ENCODE peak calls at places on chromosome 3, in four cellular contexts. One of them, this sample, is unnamed.

GRCh38 chr3:185605566-185605965 is 19.5 kb downstream of the SENP2 start:
- DNase-seq in coronary artery: no peak
- DNase-seq in AG20443: no peak
- DNase-seq in PC-3: no peak
- DNase-seq in this sample: no peak

GRCh38 chr3:42101048-42101447 is 9.9 kb downstream of the TRAK1 start:
- DNase-seq in coronary artery: no peak
- DNase-seq in AG20443: peak
- DNase-seq in PC-3: peak
- DNase-seq in this sample: peak

GRCh38 chr3:61812517-61812916 is 251.1 kb downstream of the PTPRG start:
- DNase-seq in coronary artery: no peak
- DNase-seq in AG20443: no peak
- DNase-seq in PC-3: no peak
- DNase-seq in this sample: no peak

GRCh38 chr3:189316296-189317019 is 144.7 kb downstream of the TPRG1 start:
- DNase-seq in coronary artery: no peak
- DNase-seq in AG20443: no peak
- DNase-seq in PC-3: peak
- DNase-seq in this sample: no peak

GRCh38 chr3:171357721-171358120 is 102.5 kb downstream of the TNIK start:
- DNase-seq in coronary artery: no peak
- DNase-seq in AG20443: no peak
- DNase-seq in PC-3: no peak
- DNase-seq in this sample: no peak

GRCh38 chr3:194136519-194137313 is 768 bp downstream of the HES1 start:
- DNase-seq in coronary artery: peak
- DNase-seq in AG20443: peak
- DNase-seq in PC-3: peak
- DNase-seq in this sample: peak

GRCh38 chr3:10400749-10401495 is 80.0 kb upstream of the SEC13 start:
- DNase-seq in coronary artery: no peak
- DNase-seq in AG20443: no peak
- DNase-seq in PC-3: no peak
- DNase-seq in this sample: no peak

GRCh38 chr3:127488141-127488672 is 102.3 kb downstream of the TPRA1 start:
- DNase-seq in coronary artery: no peak
- DNase-seq in AG20443: peak
- DNase-seq in PC-3: no peak
- DNase-seq in this sample: no peak

GRCh38 chr3:151460774-151461450 is at the start of gene IGSF10:
- DNase-seq in coronary artery: no peak
- DNase-seq in AG20443: peak
- DNase-seq in PC-3: no peak
- DNase-seq in this sample: no peak

This sample was measured in AG10803.